ENCODE peak calls at places on chromosomes 3 and 15, in four cellular contexts. One of them, this sample, is unnamed.

GRCh38 chr3:128727996-128728395 is 2.0 kb downstream of the RAB7A start:
- DNase-seq in HCT116: no peak
- DNase-seq in astrocyte of the spinal cord: no peak
- DNase-seq in mesendoderm: no peak
- DNase-seq in this sample: no peak

GRCh38 chr3:119227064-119227850 is 13.4 kb downstream of the B4GALT4 start:
- DNase-seq in HCT116: no peak
- DNase-seq in astrocyte of the spinal cord: no peak
- DNase-seq in mesendoderm: no peak
- DNase-seq in this sample: no peak

GRCh38 chr3:16801223-16801622 is 83.5 kb upstream of the PLCL2 start:
- DNase-seq in HCT116: no peak
- DNase-seq in astrocyte of the spinal cord: no peak
- DNase-seq in mesendoderm: no peak
- DNase-seq in this sample: no peak

GRCh38 chr3:159165972-159166371 is 364.1 kb downstream of the MFSD1 start:
- DNase-seq in HCT116: no peak
- DNase-seq in astrocyte of the spinal cord: peak
- DNase-seq in mesendoderm: no peak
- DNase-seq in this sample: no peak

GRCh38 chr3:13069495-13069894 is 3.7 kb downstream of the IQSEC1 start:
- DNase-seq in HCT116: no peak
- DNase-seq in astrocyte of the spinal cord: no peak
- DNase-seq in mesendoderm: peak
- DNase-seq in this sample: peak

GRCh38 chr3:194001728-194002459 is 134.1 kb upstream of the HES1 start:
- DNase-seq in HCT116: no peak
- DNase-seq in astrocyte of the spinal cord: no peak
- DNase-seq in mesendoderm: no peak
- DNase-seq in this sample: no peak

GRCh38 chr3:52834871-52835501 is at the start of gene MUSTN1:
- DNase-seq in HCT116: no peak
- DNase-seq in astrocyte of the spinal cord: peak
- DNase-seq in mesendoderm: no peak
- DNase-seq in this sample: no peak

GRCh38 chr15:77527164-77527778 is 105.4 kb downstream of the LINGO1 start:
- DNase-seq in HCT116: no peak
- DNase-seq in astrocyte of the spinal cord: peak
- DNase-seq in mesendoderm: peak
- DNase-seq in this sample: no peak

GRCh38 chr15:83365370-83365938 is 81.0 kb upstream of the BNC1 start:
- DNase-seq in HCT116: peak
- DNase-seq in astrocyte of the spinal cord: peak
- DNase-seq in mesendoderm: peak
- DNase-seq in this sample: no peak

GRCh38 chr3:65534825-65535224 is 503.9 kb downstream of the MAGI1 start:
- DNase-seq in HCT116: no peak
- DNase-seq in astrocyte of the spinal cord: no peak
- DNase-seq in mesendoderm: no peak
- DNase-seq in this sample: no peak

GRCh38 chr15:70618929-70619328 is 144.4 kb downstream of the UACA start:
- DNase-seq in HCT116: no peak
- DNase-seq in astrocyte of the spinal cord: no peak
- DNase-seq in mesendoderm: no peak
- DNase-seq in this sample: no peak

GRCh38 chr3:191958980-191959671 is 498.2 kb downstream of the PYDC2 start:
- DNase-seq in HCT116: no peak
- DNase-seq in astrocyte of the spinal cord: no peak
- DNase-seq in mesendoderm: no peak
- DNase-seq in this sample: no peak

GRCh38 chr15:31164573-31164912 is 63.0 kb upstream of the TRPM1 start:
- DNase-seq in HCT116: no peak
- DNase-seq in astrocyte of the spinal cord: no peak
- DNase-seq in mesendoderm: no peak
- DNase-seq in this sample: no peak

GRCh38 chr3:31250116-31250813 is 282.5 kb upstream of the STT3B start:
- DNase-seq in HCT116: no peak
- DNase-seq in astrocyte of the spinal cord: no peak
- DNase-seq in mesendoderm: peak
- DNase-seq in this sample: no peak

GRCh38 chr3:62210016-62210415 is 163.3 kb downstream of the FEZF2 start:
- DNase-seq in HCT116: no peak
- DNase-seq in astrocyte of the spinal cord: no peak
- DNase-seq in mesendoderm: no peak
- DNase-seq in this sample: no peak

GRCh38 chr3:43014990-43015389 is 35.9 kb downstream of the GASK1A start:
- DNase-seq in HCT116: no peak
- DNase-seq in astrocyte of the spinal cord: no peak
- DNase-seq in mesendoderm: no peak
- DNase-seq in this sample: no peak

GRCh38 chr3:194279106-194279505 is 72.0 kb downstream of the CPN2 start:
- DNase-seq in HCT116: no peak
- DNase-seq in astrocyte of the spinal cord: no peak
- DNase-seq in mesendoderm: no peak
- DNase-seq in this sample: no peak

GRCh38 chr3:113714702-113715101 is 18.3 kb upstream of the USF3 start:
- DNase-seq in HCT116: no peak
- DNase-seq in astrocyte of the spinal cord: no peak
- DNase-seq in mesendoderm: no peak
- DNase-seq in this sample: no peak

DNA sequence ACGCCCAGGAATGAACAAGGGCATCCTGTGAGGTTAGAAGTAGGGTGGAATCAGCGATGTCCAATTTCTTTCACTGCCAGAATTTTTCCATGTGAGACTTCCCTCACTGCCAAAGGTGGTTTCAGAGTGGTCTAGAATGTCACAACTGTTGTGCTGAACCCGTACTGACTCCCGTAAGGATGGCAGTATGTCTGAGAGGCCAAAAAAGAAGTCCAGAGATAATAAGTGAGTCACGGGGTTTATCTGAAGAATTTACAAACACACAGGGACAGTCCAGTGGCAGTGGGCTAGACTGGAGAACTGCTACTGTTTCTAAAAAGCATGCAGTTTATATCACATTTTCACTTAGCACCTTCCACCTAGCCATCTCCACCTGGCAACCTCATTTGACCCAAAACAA is 160.6 kb upstream of the ATP10A start:
- DNase-seq in HCT116: no peak
- DNase-seq in astrocyte of the spinal cord: no peak
- DNase-seq in mesendoderm: no peak
- DNase-seq in this sample: no peak
- H3K4me3 ChIP-seq in HCT116: no peak
- H3K4me3 ChIP-seq in astrocyte of the spinal cord: no peak
- H3K4me3 ChIP-seq in mesendoderm: no peak
- H3K4me3 ChIP-seq in this sample: no peak

DNA sequence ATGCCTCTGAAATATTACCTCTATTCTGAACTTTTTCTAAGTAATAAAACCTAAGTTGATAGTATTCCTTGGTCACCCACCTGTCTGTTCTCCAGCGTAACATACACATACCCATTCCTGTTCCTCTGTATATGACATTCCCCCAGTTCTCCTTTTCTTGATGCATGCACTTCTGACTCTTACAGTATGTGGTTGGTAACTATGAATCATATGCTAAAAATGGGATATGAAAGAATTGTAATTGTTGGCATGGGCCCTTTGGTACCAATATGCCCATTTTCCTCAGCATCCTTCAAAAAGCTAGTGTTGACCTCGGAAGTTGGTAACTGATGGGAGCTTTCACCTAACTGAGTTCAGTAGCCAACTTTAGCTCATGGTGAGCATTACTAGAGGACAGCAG is 171.1 kb downstream of the KLHL25 start:
- DNase-seq in HCT116: no peak
- DNase-seq in astrocyte of the spinal cord: no peak
- DNase-seq in mesendoderm: no peak
- DNase-seq in this sample: no peak
- H3K4me3 ChIP-seq in HCT116: no peak
- H3K4me3 ChIP-seq in astrocyte of the spinal cord: no peak
- H3K4me3 ChIP-seq in mesendoderm: no peak
- H3K4me3 ChIP-seq in this sample: no peak

DNA sequence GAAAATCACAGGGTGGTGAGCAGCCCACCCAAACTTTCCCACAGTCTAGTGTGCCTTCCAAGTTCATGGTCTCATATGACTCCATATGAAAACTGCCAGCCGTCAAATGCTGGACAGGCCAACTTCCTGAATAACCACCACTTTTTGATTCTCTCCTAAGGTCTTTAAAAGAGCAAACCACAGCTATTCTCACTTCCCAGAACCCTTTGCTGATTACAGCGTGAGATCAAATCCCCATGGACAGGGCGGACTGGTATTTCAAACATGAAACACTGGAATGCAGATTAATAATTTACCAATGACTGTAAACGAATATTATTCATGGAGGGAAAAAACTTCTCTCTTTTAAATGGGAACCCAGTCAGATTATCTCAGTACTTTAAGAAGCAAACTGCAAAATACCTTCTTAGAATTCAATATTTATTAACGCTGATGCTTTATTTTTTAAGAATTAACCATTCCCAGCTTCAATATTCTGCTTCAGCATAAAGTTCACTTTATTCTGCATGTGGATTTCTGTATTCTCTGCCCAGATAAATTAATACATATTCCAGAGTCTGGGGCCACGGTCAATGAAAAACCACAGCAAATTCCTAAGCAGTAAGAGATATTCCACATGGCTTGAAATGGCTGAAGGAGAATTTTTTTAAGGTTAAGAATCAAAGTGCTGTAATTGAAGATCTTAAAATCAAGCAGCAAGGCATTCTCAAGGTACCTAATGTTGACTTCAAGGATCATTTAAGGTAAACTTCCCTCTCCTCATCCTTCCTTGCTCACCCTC is 42.9 kb downstream of the MYO1E start:
- DNase-seq in HCT116: peak
- DNase-seq in astrocyte of the spinal cord: peak
- DNase-seq in mesendoderm: no peak
- DNase-seq in this sample: no peak
- H3K4me3 ChIP-seq in HCT116: no peak
- H3K4me3 ChIP-seq in astrocyte of the spinal cord: no peak
- H3K4me3 ChIP-seq in mesendoderm: no peak
- H3K4me3 ChIP-seq in this sample: no peak

GRCh38 chr3:172447611-172448579 is at the start of gene GHSR:
- DNase-seq in HCT116: no peak
- DNase-seq in astrocyte of the spinal cord: no peak
- DNase-seq in mesendoderm: peak
- DNase-seq in this sample: no peak
- H3K4me3 ChIP-seq in HCT116: no peak
- H3K4me3 ChIP-seq in astrocyte of the spinal cord: no peak
- H3K4me3 ChIP-seq in mesendoderm: no peak
- H3K4me3 ChIP-seq in this sample: peak

GRCh38 chr3:47009225-47010049 is 30.0 kb downstream of the NBEAL2 start:
- DNase-seq in HCT116: no peak
- DNase-seq in astrocyte of the spinal cord: peak
- DNase-seq in mesendoderm: peak
- DNase-seq in this sample: peak

GRCh38 chr3:47010050-47010712 is 30.7 kb downstream of the NBEAL2 start:
- DNase-seq in HCT116: no peak
- DNase-seq in astrocyte of the spinal cord: no peak
- DNase-seq in mesendoderm: no peak
- DNase-seq in this sample: no peak

GRCh38 chr3:47007482-47008257 is 28.2 kb downstream of the NBEAL2 start:
- DNase-seq in HCT116: no peak
- DNase-seq in astrocyte of the spinal cord: no peak
- DNase-seq in mesendoderm: no peak
- DNase-seq in this sample: no peak

GRCh38 chr3:47008258-47008671 is 28.8 kb downstream of the NBEAL2 start:
- DNase-seq in HCT116: no peak
- DNase-seq in astrocyte of the spinal cord: no peak
- DNase-seq in mesendoderm: no peak
- DNase-seq in this sample: no peak

GRCh38 chr3:47008851-47009224 is 29.4 kb downstream of the NBEAL2 start:
- DNase-seq in HCT116: no peak
- DNase-seq in astrocyte of the spinal cord: no peak
- DNase-seq in mesendoderm: no peak
- DNase-seq in this sample: no peak
- H3K4me3 ChIP-seq in HCT116: no peak
- H3K4me3 ChIP-seq in astrocyte of the spinal cord: peak
- H3K4me3 ChIP-seq in mesendoderm: no peak
- H3K4me3 ChIP-seq in this sample: no peak

GRCh38 chr3:67688231-67688630 is 33.8 kb upstream of the SUCLG2 start:
- DNase-seq in HCT116: no peak
- DNase-seq in astrocyte of the spinal cord: no peak
- DNase-seq in mesendoderm: no peak
- DNase-seq in this sample: no peak

GRCh38 chr3:67686067-67686466 is 31.7 kb upstream of the SUCLG2 start:
- DNase-seq in HCT116: no peak
- DNase-seq in astrocyte of the spinal cord: no peak
- DNase-seq in mesendoderm: no peak
- DNase-seq in this sample: no peak

GRCh38 chr3:67689806-67690205 is 35.4 kb upstream of the SUCLG2 start:
- DNase-seq in HCT116: no peak
- DNase-seq in astrocyte of the spinal cord: no peak
- DNase-seq in mesendoderm: no peak
- DNase-seq in this sample: no peak

GRCh38 chr3:67683522-67683921 is 29.1 kb upstream of the SUCLG2 start:
- DNase-seq in HCT116: no peak
- DNase-seq in astrocyte of the spinal cord: no peak
- DNase-seq in mesendoderm: no peak
- DNase-seq in this sample: no peak

GRCh38 chr3:67685499-67685898 is 31.1 kb upstream of the SUCLG2 start:
- DNase-seq in HCT116: no peak
- DNase-seq in astrocyte of the spinal cord: peak
- DNase-seq in mesendoderm: no peak
- DNase-seq in this sample: no peak
- H3K4me3 ChIP-seq in HCT116: no peak
- H3K4me3 ChIP-seq in astrocyte of the spinal cord: no peak
- H3K4me3 ChIP-seq in mesendoderm: no peak
- H3K4me3 ChIP-seq in this sample: peak

DNA sequence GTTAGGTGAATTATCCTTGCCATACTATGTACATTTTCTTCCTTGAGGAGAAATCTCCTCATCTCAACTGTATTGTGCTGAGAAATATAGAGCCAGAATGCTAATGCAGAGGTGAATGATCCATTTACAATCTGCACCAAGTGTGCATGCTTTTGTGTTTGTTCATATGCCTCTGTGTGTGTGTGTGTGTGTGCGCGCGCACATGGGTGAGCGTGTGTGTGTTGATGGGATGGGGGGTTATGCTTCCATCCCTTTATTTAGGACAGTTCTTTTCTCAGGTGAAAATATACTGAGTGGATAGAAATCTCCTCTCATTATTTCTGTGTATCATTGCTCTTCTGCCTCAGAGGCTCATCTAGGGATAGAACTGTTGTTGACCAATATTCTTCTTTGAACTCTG is 626.1 kb downstream of the MCTP2 start:
- DNase-seq in HCT116: no peak
- DNase-seq in astrocyte of the spinal cord: no peak
- DNase-seq in mesendoderm: no peak
- DNase-seq in this sample: no peak
- H3K4me3 ChIP-seq in HCT116: no peak
- H3K4me3 ChIP-seq in astrocyte of the spinal cord: no peak
- H3K4me3 ChIP-seq in mesendoderm: no peak
- H3K4me3 ChIP-seq in this sample: no peak